ENCODE peak calls at places on chromosome 3, in eight cellular contexts. G is uterus, E is transverse colon, H is IMR-90, D is right lobe of liver, Z is upper lobe of left lung, F is A549, J is tibial nerve. K is an unnamed sample.

GRCh38 chr3:134079761-134080160 is 50.0 kb upstream of the SLCO2A1 start:
- DNase-seq in G (no peak), E (no peak), H (no peak), D (no peak), Z (no peak), F (no peak), J (no peak), K (no peak)

GRCh38 chr3:99805160-99805559 is 12.5 kb upstream of the CMSS1 start:
- DNase-seq in G (no peak), E (no peak), H (no peak), D (no peak), Z (no peak), F (no peak), J (no peak), K (no peak)

GRCh38 chr3:156033428-156033827 is 87.0 kb upstream of the KCNAB1 start:
- DNase-seq in G (no peak), E (no peak), H (no peak), D (no peak), Z (no peak), F (no peak), J (no peak), K (no peak)

GRCh38 chr3:129399895-129400357 is 28.5 kb downstream of the EFCAB12 start:
- DNase-seq in G (no peak), E (no peak), H (no peak), D (no peak), Z (no peak), F (no peak), J (no peak), K (no peak)

GRCh38 chr3:79139395-79140060 is 628.3 kb downstream of the ROBO1 start:
- DNase-seq in G (no peak), E (no peak), H (peak; percentile 21), D (no peak), Z (no peak), F (no peak), J (no peak), K (no peak)

GRCh38 chr3:46245155-46245554 is 2.9 kb downstream of the CCR3 start:
- DNase-seq in G (no peak), E (no peak), H (no peak), D (no peak), Z (no peak), F (no peak), J (no peak), K (no peak)

GRCh38 chr3:117998071-117998470 is 1036.6 kb downstream of the IGSF11 start:
- DNase-seq in G (no peak), E (no peak), H (peak; percentile 74), D (no peak), Z (no peak), F (no peak), J (no peak), K (no peak)

GRCh38 chr3:135622215-135622614 is 343.3 kb upstream of the PPP2R3A start:
- DNase-seq in G (no peak), E (no peak), H (no peak), D (no peak), Z (no peak), F (no peak), J (no peak), K (no peak)

GRCh38 chr3:176219970-176220369 is 977.3 kb downstream of the TBL1XR1 start:
- DNase-seq in G (no peak), E (no peak), H (no peak), D (no peak), Z (no peak), F (no peak), J (no peak), K (no peak)

GRCh38 chr3:134937256-134938023 is 142.4 kb downstream of the EPHB1 start:
- DNase-seq in G (no peak), E (no peak), H (no peak), D (no peak), Z (no peak), F (no peak), J (no peak), K (no peak)

GRCh38 chr3:83065861-83066260 is 1304.4 kb upstream of the GBE1 start:
- DNase-seq in G (no peak), E (no peak), H (no peak), D (no peak), Z (no peak), F (no peak), J (no peak), K (no peak)

GRCh38 chr3:103388214-103388613 is 953.4 kb downstream of the ZPLD1 start:
- DNase-seq in G (no peak), E (no peak), H (peak; percentile 67), D (no peak), Z (no peak), F (no peak), J (no peak), K (no peak)

GRCh38 chr3:131405411-131405810 is 23.8 kb downstream of the NUDT16 start:
- DNase-seq in G (no peak), E (no peak), H (no peak), D (no peak), Z (no peak), F (no peak), J (no peak), K (no peak)

DNA sequence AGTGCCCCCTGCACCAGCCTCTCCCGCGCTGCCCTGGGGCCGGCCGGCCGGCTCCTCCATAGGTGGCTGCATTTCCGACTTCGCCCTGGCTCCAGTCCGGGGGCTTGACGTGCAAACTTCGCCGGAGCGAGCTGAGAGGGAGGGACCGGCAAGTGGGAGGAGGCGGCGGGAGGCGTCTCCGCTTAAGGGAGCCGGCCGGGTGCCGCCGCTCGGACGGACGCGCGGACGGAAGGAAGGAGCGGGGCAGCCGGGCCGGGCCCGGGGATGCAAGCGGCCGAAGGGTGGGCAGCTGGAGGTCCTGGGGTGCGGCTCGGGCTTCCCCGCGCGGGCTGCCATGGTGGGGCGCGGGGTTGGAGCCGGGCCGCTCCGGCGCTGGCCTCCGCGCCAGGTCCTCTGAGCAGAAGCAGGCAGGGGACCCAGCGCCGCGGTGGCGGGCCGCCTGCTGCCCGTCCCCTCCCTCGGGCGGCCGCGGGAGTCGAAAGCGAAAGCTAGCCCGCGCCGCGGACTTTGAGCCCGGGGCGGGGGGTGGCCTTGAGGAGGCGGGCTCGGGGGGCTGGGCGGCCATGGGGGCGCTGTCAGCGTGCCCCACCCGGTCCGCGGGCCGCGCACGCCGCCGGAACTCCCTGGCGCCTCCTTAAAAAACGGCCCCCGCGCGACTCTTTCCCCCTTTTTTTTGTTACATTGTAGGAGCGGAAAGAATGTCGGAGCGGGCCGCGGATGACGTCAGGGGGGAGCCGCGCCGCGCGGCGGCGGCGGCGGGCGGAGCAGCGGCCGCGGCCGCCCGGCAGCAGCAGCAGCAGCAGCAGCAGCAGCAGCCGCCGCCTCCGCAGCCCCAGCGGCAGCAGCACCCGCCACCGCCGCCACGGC is at the start of gene SCAANT1:
- DNase-seq in G (peak; percentile 91), E (peak; percentile 92), H (peak; percentile 90), D (peak; percentile 94), Z (peak; percentile 96), F (peak; percentile 63), J (peak; percentile 78), K (peak; percentile 92)
- TF ChIP-seq POLR2A in G (peak; percentile 71), E (peak; percentile 73), H (peak; percentile 80), D (peak; percentile 90), Z (peak; percentile 88), F (peak; percentile 13), J (peak; percentile 33), K (peak; percentile 88)

DNA sequence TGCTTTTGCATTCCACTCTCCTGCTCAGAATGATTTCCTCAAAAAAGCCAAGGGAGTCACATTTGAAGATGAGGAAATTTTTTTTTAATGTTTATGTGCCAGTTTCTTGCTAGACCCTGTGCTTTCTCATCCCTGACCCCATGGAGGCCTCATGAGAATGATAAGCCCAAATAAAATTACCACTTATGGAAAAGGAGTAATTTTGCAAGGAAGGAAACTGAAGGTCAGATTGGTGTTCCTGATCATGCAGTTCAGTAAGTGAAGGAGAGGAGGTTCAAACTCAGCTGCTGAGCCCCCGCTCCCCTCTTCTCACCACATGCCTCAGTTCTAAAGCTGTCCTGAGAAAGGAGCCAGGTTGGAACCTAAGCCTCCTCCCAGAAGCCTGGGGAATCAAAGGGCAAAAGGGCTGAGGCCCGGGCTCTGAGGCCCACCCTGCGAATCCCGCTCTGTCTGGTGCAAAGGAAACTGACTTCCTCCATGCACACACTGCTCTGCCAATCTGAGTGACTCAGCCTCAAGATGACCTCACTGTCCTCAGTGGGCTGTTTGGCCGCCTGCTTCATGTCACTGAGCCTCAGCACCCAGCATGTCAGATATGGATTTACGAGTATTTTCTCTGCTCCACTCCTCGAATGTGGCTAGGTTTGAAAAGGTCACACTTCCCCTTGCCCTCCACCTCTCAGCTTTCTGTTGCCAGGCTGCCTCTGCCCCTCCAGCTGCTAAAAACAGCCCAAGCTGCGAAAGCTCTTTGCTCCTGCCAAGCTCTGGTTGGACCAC is 56.9 kb upstream of the FLNB start:
- DNase-seq in G (peak; percentile 79), E (peak; percentile 60), H (peak; percentile 89), D (peak; percentile 55), Z (no peak), F (peak; percentile 65), J (peak; percentile 32), K (peak; percentile 93)
- TF ChIP-seq POLR2A in G (no peak), E (no peak), H (no peak), D (no peak), Z (no peak), F (no peak), J (no peak), K (peak; percentile 56)

GRCh38 chr3:42772670-42773408 is at the start of gene CCDC13:
- DNase-seq in G (peak; percentile 94), E (peak; percentile 93), H (peak; percentile 84), D (peak; percentile 96), Z (peak; percentile 97), F (peak; percentile 25), J (peak; percentile 88), K (peak; percentile 94)
- TF ChIP-seq POLR2A in G (peak; percentile 33), E (peak; percentile 33), H (no peak), D (peak; percentile 47), Z (peak; percentile 45), F (no peak), J (no peak), K (no peak)

GRCh38 chr3:42057561-42058211 is 33.5 kb upstream of the TRAK1 start:
- DNase-seq in G (no peak), E (peak; percentile 38), H (no peak), D (no peak), Z (no peak), F (no peak), J (no peak), K (no peak)
- TF ChIP-seq POLR2A in G (no peak), E (no peak), H (no peak), D (no peak), Z (no peak), F (no peak), J (no peak), K (no peak)

DNA sequence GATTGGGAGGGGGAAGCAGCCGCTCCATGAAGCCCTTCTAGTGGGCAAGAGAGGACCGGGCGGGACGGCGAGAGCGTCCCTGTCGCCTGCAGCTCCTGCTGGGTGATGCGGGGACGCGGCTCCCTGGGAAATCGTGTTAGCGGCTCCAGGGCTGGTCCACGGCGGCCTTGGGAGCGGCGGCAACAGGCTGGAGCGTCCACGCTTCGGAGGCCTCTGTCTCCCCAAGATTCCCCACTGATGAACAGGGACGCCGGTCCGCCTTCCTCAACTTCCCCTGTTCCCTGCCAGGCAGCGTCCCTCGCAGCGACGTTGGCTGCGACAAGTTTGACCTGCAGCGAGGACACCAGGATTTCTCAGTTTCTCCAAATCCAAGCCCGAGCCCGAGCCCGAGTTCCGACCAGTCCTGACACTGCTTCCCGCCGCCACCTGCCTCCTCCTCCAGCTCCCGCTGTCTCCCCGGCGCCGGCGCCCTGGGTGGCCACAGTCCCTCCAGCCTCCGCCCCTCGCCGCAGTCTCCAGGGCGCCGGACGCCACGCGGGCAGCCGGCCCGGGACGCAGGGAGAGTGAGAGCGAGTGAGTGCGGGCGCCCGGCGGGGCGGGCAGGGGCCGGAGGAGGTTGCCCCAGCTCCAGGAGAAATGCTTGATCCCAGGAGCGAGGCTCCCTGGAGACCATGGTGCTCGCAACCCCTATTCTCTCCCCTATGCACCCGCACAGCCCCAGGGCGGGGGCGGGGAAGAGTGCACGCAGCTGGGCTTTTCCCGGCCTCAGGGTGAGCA is 78.1 kb upstream of the RNF7 start:
- DNase-seq in G (peak; percentile 52), E (peak; percentile 49), H (peak; percentile 41), D (peak; percentile 71), Z (peak; percentile 93), F (peak; percentile 47), J (peak; percentile 34), K (peak; percentile 87)
- TF ChIP-seq POLR2A in G (no peak), E (no peak), H (no peak), D (no peak), Z (no peak), F (peak; percentile 23), J (no peak), K (peak; percentile 44)